ENCODE peak calls at places on chromosomes 7 and 10, in ten cellular contexts. M is MM.1S; G is transverse colon; J is NCI-H1105; U is fibroblast of lung; P is psoas muscle; L is GM13976; K is HuH-7; B is uterus; Z is CD4-positive, alpha-beta T cell. X is an unnamed sample.

GRCh38 chr7:102433319-102434038 is at the start of gene ORAI2:
- DNase-seq in M (peak; percentile 87), G (peak; percentile 84), J (peak; percentile 66), U (peak; percentile 66), P (peak; percentile 86), L (peak; percentile 91), K (peak; percentile 88), B (peak; percentile 76), Z (peak; percentile 81), X (peak; percentile 90)

GRCh38 chr7:14834456-14834855 is 68.1 kb downstream of the DGKB start:
- DNase-seq in M (peak; percentile 15), G (no peak), J (no peak), U (peak; percentile 81), P (no peak), L (no peak), K (no peak), B (no peak), Z (no peak), X (no peak)

GRCh38 chr7:28565990-28566389 is 153.7 kb downstream of the CREB5 start:
- DNase-seq in M (no peak), G (no peak), J (no peak), U (no peak), P (no peak), L (no peak), K (no peak), B (no peak), Z (no peak), X (no peak)

GRCh38 chr7:140260767-140261486 is 84.1 kb upstream of the KDM7A start:
- DNase-seq in M (no peak), G (peak; percentile 14), J (no peak), U (no peak), P (no peak), L (no peak), K (no peak), B (no peak), Z (no peak), X (no peak)

GRCh38 chr10:107280293-107280692 is 115.8 kb upstream of the SORCS1 start:
- DNase-seq in M (no peak), G (no peak), J (no peak), U (no peak), P (no peak), L (no peak), K (no peak), B (no peak), Z (no peak), X (no peak)

GRCh38 chr10:128701381-128701780 is 575.2 kb upstream of the MKI67 start:
- DNase-seq in M (no peak), G (no peak), J (no peak), U (no peak), P (no peak), L (no peak), K (no peak), B (no peak), Z (no peak), X (no peak)

GRCh38 chr10:26540601-26541000 is 102.5 kb downstream of the APBB1IP start:
- DNase-seq in M (no peak), G (no peak), J (no peak), U (peak; percentile 17), P (no peak), L (peak; percentile 73), K (no peak), B (no peak), Z (no peak), X (peak; percentile 63)

GRCh38 chr10:23362879-23363787 is 18.5 kb upstream of the C10orf67 start:
- DNase-seq in M (no peak), G (no peak), J (no peak), U (no peak), P (no peak), L (peak; percentile 37), K (no peak), B (no peak), Z (peak; percentile 26), X (peak; percentile 40)

GRCh38 chr10:91076991-91077548 is 143.4 kb upstream of the PCGF5 start:
- DNase-seq in M (no peak), G (no peak), J (no peak), U (no peak), P (no peak), L (no peak), K (no peak), B (no peak), Z (no peak), X (no peak)

GRCh38 chr10:97355571-97355975 is 21.0 kb upstream of the FRAT2 start:
- DNase-seq in M (no peak), G (peak; percentile 36), J (no peak), U (no peak), P (no peak), L (no peak), K (peak; percentile 55), B (peak; percentile 34), Z (peak; percentile 22), X (no peak)

GRCh38 chr7:41877118-41877517 is 174.2 kb upstream of the INHBA start:
- DNase-seq in M (no peak), G (no peak), J (no peak), U (no peak), P (no peak), L (no peak), K (no peak), B (no peak), Z (no peak), X (no peak)

X was measured in GM10248.